ENCODE peak calls at places on chromosomes 7 and 10, in five cellular contexts. One of them, this sample, is unnamed. For H3K27me3, the result is how much of the 10 kb centered on the place peaks cover.

GRCh38 chr10:28569506-28570159 is 36.7 kb downstream of the WAC start:
- DNase-seq in transverse colon: no peak
- DNase-seq in sigmoid colon: no peak
- DNase-seq in ovary: no peak
- DNase-seq in body of pancreas: no peak
- DNase-seq in this sample: no peak

GRCh38 chr10:72702868-72703581 is 11.1 kb downstream of the MCU start:
- DNase-seq in transverse colon: no peak
- DNase-seq in sigmoid colon: no peak
- DNase-seq in ovary: no peak
- DNase-seq in body of pancreas: no peak
- DNase-seq in this sample: no peak

GRCh38 chr7:43071604-43072003 is 40.8 kb upstream of the HECW1 start:
- DNase-seq in transverse colon: no peak
- DNase-seq in sigmoid colon: no peak
- DNase-seq in ovary: no peak
- DNase-seq in body of pancreas: no peak
- DNase-seq in this sample: no peak

GRCh38 chr10:71255817-71256660 is 43.7 kb downstream of the UNC5B start:
- DNase-seq in transverse colon: peak
- DNase-seq in sigmoid colon: peak
- DNase-seq in ovary: no peak
- DNase-seq in body of pancreas: no peak
- DNase-seq in this sample: no peak

GRCh38 chr10:125014984-125015944 is 73.3 kb downstream of the ZRANB1 start:
- DNase-seq in transverse colon: no peak
- DNase-seq in sigmoid colon: peak
- DNase-seq in ovary: peak
- DNase-seq in body of pancreas: peak
- DNase-seq in this sample: no peak

GRCh38 chr7:18421297-18422004 is 74.1 kb upstream of the HDAC9 start:
- DNase-seq in transverse colon: no peak
- DNase-seq in sigmoid colon: no peak
- DNase-seq in ovary: no peak
- DNase-seq in body of pancreas: no peak
- DNase-seq in this sample: no peak

GRCh38 chr7:63998549-63998948 is at the start of gene ZNF722:
- DNase-seq in transverse colon: no peak
- DNase-seq in sigmoid colon: no peak
- DNase-seq in ovary: no peak
- DNase-seq in body of pancreas: no peak
- DNase-seq in this sample: no peak

GRCh38 chr7:107874605-107875446 is 16.2 kb upstream of the DLD start:
- DNase-seq in transverse colon: peak
- DNase-seq in sigmoid colon: peak
- DNase-seq in ovary: no peak
- DNase-seq in body of pancreas: peak
- DNase-seq in this sample: peak

GRCh38 chr10:124041684-124042445 is 51.5 kb downstream of the CHST15 start:
- DNase-seq in transverse colon: no peak
- DNase-seq in sigmoid colon: no peak
- DNase-seq in ovary: no peak
- DNase-seq in body of pancreas: no peak
- DNase-seq in this sample: no peak

GRCh38 chr10:124997246-124997790 is 55.4 kb downstream of the ZRANB1 start:
- DNase-seq in transverse colon: peak
- DNase-seq in sigmoid colon: no peak
- DNase-seq in ovary: no peak
- DNase-seq in body of pancreas: no peak
- DNase-seq in this sample: peak

GRCh38 chr10:113386005-113386404 is 166.8 kb upstream of the HABP2 start:
- DNase-seq in transverse colon: no peak
- DNase-seq in sigmoid colon: no peak
- DNase-seq in ovary: no peak
- DNase-seq in body of pancreas: peak
- DNase-seq in this sample: peak

GRCh38 chr7:122305475-122306319 is 1.1 kb upstream of the FEZF1 start:
- DNase-seq in transverse colon: no peak
- DNase-seq in sigmoid colon: no peak
- DNase-seq in ovary: no peak
- DNase-seq in body of pancreas: peak
- DNase-seq in this sample: peak

GRCh38 chr10:8065651-8066050 is 11.2 kb downstream of the GATA3 start:
- DNase-seq in transverse colon: no peak
- DNase-seq in sigmoid colon: no peak
- DNase-seq in ovary: no peak
- DNase-seq in body of pancreas: no peak
- DNase-seq in this sample: no peak

GRCh38 chr7:110130669-110131068 is 960.3 kb upstream of the LRRN3 start:
- DNase-seq in transverse colon: no peak
- DNase-seq in sigmoid colon: no peak
- DNase-seq in ovary: no peak
- DNase-seq in body of pancreas: no peak
- DNase-seq in this sample: no peak

GRCh38 chr7:44327981-44328380 is 2.6 kb upstream of the CAMK2B start:
- DNase-seq in transverse colon: no peak
- DNase-seq in sigmoid colon: no peak
- DNase-seq in ovary: no peak
- DNase-seq in body of pancreas: no peak
- DNase-seq in this sample: no peak

GRCh38 chr10:17175551-17175950 is 25.9 kb downstream of the TRDMT1 start:
- DNase-seq in transverse colon: no peak
- DNase-seq in sigmoid colon: no peak
- DNase-seq in ovary: no peak
- DNase-seq in body of pancreas: no peak
- DNase-seq in this sample: no peak

GRCh38 chr7:33716581-33717477 is 188.5 kb upstream of the BMPER start:
- DNase-seq in transverse colon: no peak
- DNase-seq in sigmoid colon: no peak
- DNase-seq in ovary: no peak
- DNase-seq in body of pancreas: no peak
- DNase-seq in this sample: peak

GRCh38 chr7:36188923-36189322 is 35.9 kb downstream of the EEPD1 start:
- DNase-seq in transverse colon: no peak
- DNase-seq in sigmoid colon: no peak
- DNase-seq in ovary: no peak
- DNase-seq in body of pancreas: no peak
- DNase-seq in this sample: no peak

GRCh38 chr10:73859441-73860049 is 14.8 kb downstream of the CAMK2G start:
- DNase-seq in transverse colon: peak
- DNase-seq in sigmoid colon: peak
- DNase-seq in ovary: no peak
- DNase-seq in body of pancreas: no peak
- DNase-seq in this sample: no peak

GRCh38 chr10:83677795-83678194 is 461.5 kb upstream of the GHITM start:
- DNase-seq in transverse colon: no peak
- DNase-seq in sigmoid colon: peak
- DNase-seq in ovary: no peak
- DNase-seq in body of pancreas: peak
- DNase-seq in this sample: no peak

GRCh38 chr7:55458351-55458750 is 93.2 kb downstream of the LANCL2 start:
- DNase-seq in transverse colon: no peak
- DNase-seq in sigmoid colon: no peak
- DNase-seq in ovary: no peak
- DNase-seq in body of pancreas: no peak
- DNase-seq in this sample: no peak

GRCh38 chr7:115693779-115694178 is 336.8 kb downstream of the TFEC start:
- DNase-seq in transverse colon: no peak
- DNase-seq in sigmoid colon: no peak
- DNase-seq in ovary: no peak
- DNase-seq in body of pancreas: no peak
- DNase-seq in this sample: no peak

GRCh38 chr10:51629969-51630617 is 69.3 kb downstream of the CSTF2T start:
- DNase-seq in transverse colon: no peak
- DNase-seq in sigmoid colon: no peak
- DNase-seq in ovary: no peak
- DNase-seq in body of pancreas: no peak
- DNase-seq in this sample: no peak

GRCh38 chr7:20219446-20220292 is 2.5 kb upstream of the MACC1 start:
- DNase-seq in transverse colon: peak
- DNase-seq in sigmoid colon: peak
- DNase-seq in ovary: no peak
- DNase-seq in body of pancreas: peak
- DNase-seq in this sample: peak

GRCh38 chr7:50939026-50939425 is 156.3 kb upstream of the GRB10 start:
- DNase-seq in transverse colon: no peak
- DNase-seq in sigmoid colon: no peak
- DNase-seq in ovary: no peak
- DNase-seq in body of pancreas: no peak
- DNase-seq in this sample: no peak

GRCh38 chr7:71752171-71752935 is 620.4 kb downstream of the GALNT17 start:
- DNase-seq in transverse colon: peak
- DNase-seq in sigmoid colon: no peak
- DNase-seq in ovary: peak
- DNase-seq in body of pancreas: peak
- DNase-seq in this sample: peak
- TF ChIP-seq CTCF in transverse colon: no peak
- TF ChIP-seq CTCF in sigmoid colon: peak
- TF ChIP-seq CTCF in ovary: no peak
- TF ChIP-seq CTCF in body of pancreas: peak
- TF ChIP-seq CTCF in this sample: peak

GRCh38 chr7:148877517-148877916 is 6.6 kb downstream of the EZH2 start:
- DNase-seq in transverse colon: no peak
- DNase-seq in sigmoid colon: no peak
- DNase-seq in ovary: no peak
- DNase-seq in body of pancreas: no peak
- DNase-seq in this sample: no peak
- H3K27me3 ChIP-seq in transverse colon: under half
- H3K27me3 ChIP-seq in sigmoid colon: under half
- H3K27me3 ChIP-seq in ovary: under half
- H3K27me3 ChIP-seq in body of pancreas: under half
- H3K27me3 ChIP-seq in this sample: under half

GRCh38 chr7:100568936-100569844 is 4.5 kb downstream of the SAP25 start:
- DNase-seq in transverse colon: peak
- DNase-seq in sigmoid colon: peak
- DNase-seq in ovary: peak
- DNase-seq in body of pancreas: peak
- DNase-seq in this sample: peak
- TF ChIP-seq POLR2A in transverse colon: no peak
- TF ChIP-seq POLR2A in sigmoid colon: no peak
- TF ChIP-seq POLR2A in ovary: no peak
- TF ChIP-seq POLR2A in body of pancreas: no peak
- TF ChIP-seq POLR2A in this sample: no peak

GRCh38 chr10:30810416-30810815 is 180.9 kb upstream of the LYZL2 start:
- DNase-seq in transverse colon: no peak
- DNase-seq in sigmoid colon: no peak
- DNase-seq in ovary: peak
- DNase-seq in body of pancreas: no peak
- DNase-seq in this sample: no peak
- TF ChIP-seq CTCF in transverse colon: no peak
- TF ChIP-seq CTCF in sigmoid colon: no peak
- TF ChIP-seq CTCF in ovary: no peak
- TF ChIP-seq CTCF in body of pancreas: no peak
- TF ChIP-seq CTCF in this sample: no peak

DNA sequence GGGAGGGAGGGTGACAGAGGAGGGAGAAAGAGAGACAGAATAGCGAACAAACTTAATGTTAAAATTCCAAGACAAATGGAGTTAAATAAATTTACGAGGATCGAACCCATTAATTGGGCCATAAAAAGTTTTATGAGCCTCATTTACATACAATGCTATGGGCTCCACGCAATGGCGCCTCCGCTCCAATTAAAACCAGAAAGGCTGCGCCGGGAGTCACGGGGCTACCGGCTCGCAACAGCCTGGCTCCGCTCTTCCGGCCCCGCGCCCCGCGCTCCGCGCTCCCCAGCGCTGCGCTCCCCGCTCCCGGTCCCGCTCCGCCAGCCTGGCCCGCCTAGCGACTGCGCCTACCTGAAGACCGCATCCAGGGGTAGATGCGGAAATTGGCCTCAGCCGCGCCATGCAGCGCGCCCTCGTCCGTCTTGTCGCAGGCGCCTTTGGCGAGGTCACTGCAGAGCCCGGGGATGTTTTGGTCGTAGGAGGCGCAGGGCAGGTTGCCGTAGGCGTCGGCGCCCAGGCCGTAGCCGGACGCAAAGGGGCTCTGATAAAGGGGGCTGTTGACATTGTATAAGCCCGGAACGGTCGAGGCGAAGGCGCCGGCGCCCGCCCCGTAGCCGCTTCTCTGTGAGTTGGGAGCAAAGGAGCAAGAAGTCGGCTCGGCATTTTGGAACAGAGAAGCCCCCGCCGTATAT is 513 bp downstream of the HOXA7 start:
- DNase-seq in transverse colon: peak
- DNase-seq in sigmoid colon: peak
- DNase-seq in ovary: peak
- DNase-seq in body of pancreas: no peak
- DNase-seq in this sample: peak
- H3K27me3 ChIP-seq in transverse colon: half or more
- H3K27me3 ChIP-seq in sigmoid colon: under half
- H3K27me3 ChIP-seq in ovary: under half
- H3K27me3 ChIP-seq in body of pancreas: under half
- H3K27me3 ChIP-seq in this sample: under half

GRCh38 chr10:90912854-90913479 is 7.9 kb downstream of the ANKRD1 start:
- DNase-seq in transverse colon: no peak
- DNase-seq in sigmoid colon: no peak
- DNase-seq in ovary: no peak
- DNase-seq in body of pancreas: no peak
- DNase-seq in this sample: no peak
- TF ChIP-seq POLR2A in transverse colon: no peak
- TF ChIP-seq POLR2A in sigmoid colon: no peak
- TF ChIP-seq POLR2A in ovary: no peak
- TF ChIP-seq POLR2A in body of pancreas: no peak
- TF ChIP-seq POLR2A in this sample: no peak

DNA sequence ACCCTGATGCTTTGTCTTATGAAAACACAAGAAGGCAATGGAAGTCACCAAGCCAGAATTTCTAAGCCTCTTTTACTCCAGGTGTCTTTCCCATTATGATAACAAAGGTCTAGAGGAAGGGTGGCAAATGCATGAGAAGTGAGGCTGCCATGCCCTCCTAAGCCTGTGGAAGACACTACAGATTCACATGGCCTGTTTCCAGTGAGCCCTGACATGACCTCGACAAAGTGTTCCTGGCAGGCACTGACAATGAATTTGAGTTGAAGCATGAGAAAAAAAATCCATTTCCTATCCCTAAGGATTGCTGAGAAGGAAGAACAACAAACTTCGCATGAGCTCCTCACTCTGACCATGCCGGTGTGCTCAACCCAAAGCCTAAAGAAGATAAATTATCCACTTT is 268.0 kb downstream of the HTR7 start:
- DNase-seq in transverse colon: no peak
- DNase-seq in sigmoid colon: no peak
- DNase-seq in ovary: no peak
- DNase-seq in body of pancreas: no peak
- DNase-seq in this sample: peak
- TF ChIP-seq CTCF in transverse colon: no peak
- TF ChIP-seq CTCF in sigmoid colon: no peak
- TF ChIP-seq CTCF in ovary: no peak
- TF ChIP-seq CTCF in body of pancreas: no peak
- TF ChIP-seq CTCF in this sample: no peak